ENCODE peak calls at places on chromosome 21, in nine cellular contexts. Y, I, K, R, V, W, U, P and D are unnamed samples.

GRCh38 chr21:34743285-34743684 is 74.5 kb downstream of the CLIC6 start:
- DNase-seq in Y (no peak), I (no peak), K (no peak), R (no peak), V (no peak), W (no peak), U (no peak), P (no peak), D (no peak)

GRCh38 chr21:32524010-32524719 is 61.2 kb downstream of the TCP10L start:
- DNase-seq in Y (peak; percentile 72), I (peak; percentile 83), K (peak; percentile 96), R (no peak), V (peak; percentile 41), W (peak; percentile 98), U (peak; percentile 86), P (peak; percentile 82), D (peak; percentile 97)

GRCh38 chr21:43917515-43918384 is 52.7 kb downstream of the AGPAT3 start:
- DNase-seq in Y (no peak), I (no peak), K (no peak), R (no peak), V (no peak), W (no peak), U (no peak), P (no peak), D (no peak)

GRCh38 chr21:27329255-27329851 is 362.5 kb upstream of the ADAMTS5 start:
- DNase-seq in Y (peak; percentile 71), I (peak; percentile 82), K (peak; percentile 50), R (no peak), V (no peak), W (peak; percentile 48), U (peak; percentile 59), P (no peak), D (peak; percentile 87)

GRCh38 chr21:16678479-16678878 is 834.4 kb upstream of the CXADR start:
- DNase-seq in Y (no peak), I (no peak), K (no peak), R (no peak), V (no peak), W (peak; percentile 16), U (peak; percentile 1), P (no peak), D (no peak)

GRCh38 chr21:27382404-27382803 is 415.5 kb upstream of the ADAMTS5 start:
- DNase-seq in Y (no peak), I (peak; percentile 20), K (peak; percentile 22), R (no peak), V (no peak), W (no peak), U (no peak), P (no peak), D (no peak)

GRCh38 chr21:44498965-44499560 is 40.9 kb downstream of the KRTAP10-1 start:
- DNase-seq in Y (no peak), I (no peak), K (no peak), R (no peak), V (no peak), W (no peak), U (no peak), P (no peak), D (no peak)

GRCh38 chr21:44987301-44987885 is 47.6 kb downstream of the SLX9 start:
- DNase-seq in Y (no peak), I (no peak), K (no peak), R (no peak), V (no peak), W (no peak), U (no peak), P (no peak), D (no peak)

GRCh38 chr21:45073301-45074047 is 906 bp upstream of the ADARB1 start:
- DNase-seq in Y (no peak), I (peak; percentile 44), K (no peak), R (no peak), V (no peak), W (peak; percentile 24), U (peak; percentile 15), P (peak; percentile 48), D (peak; percentile 61)

GRCh38 chr21:33657124-33657842 is 15.0 kb downstream of the ITSN1 start:
- DNase-seq in Y (no peak), I (peak; percentile 34), K (peak; percentile 39), R (no peak), V (no peak), W (peak; percentile 22), U (no peak), P (no peak), D (peak; percentile 55)

GRCh38 chr21:28066051-28066450 is 926.6 kb downstream of the LTN1 start:
- DNase-seq in Y (no peak), I (peak; percentile 8), K (no peak), R (no peak), V (no peak), W (peak; percentile 16), U (peak; percentile 20), P (no peak), D (no peak)

GRCh38 chr21:15894596-15894995 is 164.8 kb downstream of the USP25 start:
- DNase-seq in Y (no peak), I (peak; percentile 38), K (peak; percentile 51), R (no peak), V (no peak), W (peak; percentile 65), U (peak; percentile 36), P (no peak), D (peak; percentile 38)

GRCh38 chr21:30248844-30249243 is 32.9 kb upstream of the CLDN8 start:
- DNase-seq in Y (no peak), I (no peak), K (no peak), R (no peak), V (no peak), W (no peak), U (no peak), P (no peak), D (no peak)

GRCh38 chr21:44793269-44794030 is 8.2 kb downstream of the UBE2G2 start:
- DNase-seq in Y (peak; percentile 11), I (peak; percentile 58), K (peak; percentile 70), R (no peak), V (peak; percentile 33), W (peak; percentile 72), U (peak; percentile 52), P (no peak), D (peak; percentile 68)

GRCh38 chr21:36183144-36183795 is 26.6 kb downstream of the DOP1B start:
- DNase-seq in Y (no peak), I (no peak), K (no peak), R (no peak), V (no peak), W (no peak), U (peak; percentile 20), P (no peak), D (no peak)

GRCh38 chr21:39087238-39087975 is 95.8 kb downstream of the PSMG1 start:
- DNase-seq in Y (no peak), I (no peak), K (no peak), R (no peak), V (no peak), W (peak; percentile 30), U (no peak), P (no peak), D (no peak)

GRCh38 chr21:15761508-15762100 is 31.8 kb downstream of the USP25 start:
- DNase-seq in Y (no peak), I (no peak), K (no peak), R (no peak), V (no peak), W (no peak), U (no peak), P (no peak), D (no peak)

GRCh38 chr21:39314155-39315027 is 959 bp upstream of the BRWD1 start:
- DNase-seq in Y (peak; percentile 45), I (peak; percentile 65), K (peak; percentile 69), R (no peak), V (peak; percentile 43), W (peak; percentile 78), U (peak; percentile 80), P (peak; percentile 52), D (peak; percentile 70)

GRCh38 chr21:41369915-41370839 is 8.3 kb downstream of the MX2 start:
- DNase-seq in Y (no peak), I (no peak), K (no peak), R (no peak), V (no peak), W (no peak), U (no peak), P (no peak), D (no peak)
- H3K4me3 ChIP-seq in Y (no peak overlapping the region), I (no peak overlapping the region), K (no peak overlapping the region), R (peak overlapping the region; percentile 55), V (no peak overlapping the region), W (no peak overlapping the region), U (no peak overlapping the region), P (no peak overlapping the region), D (no peak overlapping the region)

DNA sequence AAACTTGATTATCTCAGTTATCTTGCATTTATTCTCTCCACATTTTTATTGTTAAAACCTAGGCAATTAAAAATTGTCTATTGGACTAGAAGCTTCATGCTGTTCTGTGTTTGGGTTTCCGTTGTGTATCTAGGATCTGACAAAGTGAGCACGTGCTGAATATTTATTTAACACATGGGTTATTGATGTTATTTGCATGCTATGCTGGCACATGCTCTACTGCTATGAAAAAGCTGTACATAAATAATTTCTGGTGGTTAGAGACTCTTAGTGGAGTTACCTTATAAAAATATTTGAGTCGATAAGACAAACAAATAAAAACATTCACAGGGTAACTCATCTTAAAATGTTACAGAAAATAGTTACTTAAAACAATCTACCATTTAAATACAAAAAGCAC is 1769.7 kb downstream of the MRPL39 start:
- DNase-seq in Y (no peak), I (no peak), K (no peak), R (no peak), V (no peak), W (no peak), U (no peak), P (no peak), D (no peak)
- H3K4me3 ChIP-seq in Y (no peak overlapping the region), I (no peak overlapping the region), K (no peak overlapping the region), R (no peak overlapping the region), V (no peak overlapping the region), W (no peak overlapping the region), U (no peak overlapping the region), P (no peak overlapping the region), D (no peak overlapping the region)

GRCh38 chr21:37208056-37208705 is 59.0 kb downstream of the VPS26C start:
- DNase-seq in Y (no peak), I (no peak), K (no peak), R (peak; percentile 37), V (no peak), W (no peak), U (peak; percentile 16), P (no peak), D (no peak)
- H3K4me3 ChIP-seq in Y (no peak overlapping the region), I (no peak overlapping the region), K (no peak overlapping the region), R (peak overlapping the region; percentile 2), V (no peak overlapping the region), W (no peak overlapping the region), U (peak overlapping the region; percentile 15), P (no peak overlapping the region), D (no peak overlapping the region)

DNA sequence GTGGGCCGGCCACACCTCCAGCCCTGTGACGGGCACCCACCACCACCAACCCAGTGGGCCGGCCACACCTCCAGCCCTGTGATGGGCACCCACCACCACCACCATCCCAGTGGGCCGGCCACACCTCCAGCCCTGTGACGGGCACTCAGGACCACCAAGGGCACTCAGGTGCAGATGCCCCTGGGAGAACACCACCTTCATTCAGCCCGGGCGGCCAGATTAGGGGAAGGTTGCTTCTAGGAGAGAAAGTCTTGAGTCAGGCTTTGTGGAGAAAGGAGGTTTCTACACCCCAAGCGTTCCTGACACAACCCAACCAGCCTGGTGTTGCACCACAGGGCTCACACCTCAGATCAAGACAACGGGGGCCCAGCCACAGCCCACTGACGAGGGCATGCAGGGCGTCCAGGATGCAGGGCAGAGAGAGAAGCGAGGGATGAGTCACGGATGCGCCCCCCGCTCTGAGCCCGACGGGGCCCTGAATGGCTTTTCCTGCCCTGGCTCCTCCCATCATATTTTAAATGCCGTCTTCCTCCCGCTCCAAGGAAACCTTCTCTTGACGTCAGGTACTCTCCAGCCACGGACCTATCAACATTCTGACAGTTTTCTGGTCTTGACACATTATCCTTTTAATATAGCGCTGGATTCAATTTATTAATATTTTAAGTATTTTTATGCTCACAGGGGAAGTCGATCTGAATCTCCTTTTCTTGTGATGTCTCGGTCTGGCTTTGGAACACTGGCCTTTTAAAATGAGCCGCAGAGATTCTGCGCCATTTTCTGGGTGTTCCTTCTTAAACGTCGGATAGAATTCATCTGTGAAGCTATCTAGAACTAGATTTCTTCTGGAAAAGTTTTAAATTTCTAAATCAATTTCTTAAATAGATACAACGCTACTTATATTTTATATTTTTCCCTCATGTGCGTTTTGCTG is 631 bp upstream of the SPATC1L start:
- DNase-seq in Y (peak; percentile 56), I (peak; percentile 75), K (peak; percentile 93), R (peak; percentile 71), V (peak; percentile 80), W (peak; percentile 90), U (peak; percentile 85), P (peak; percentile 81), D (peak; percentile 90)
- H3K4me3 ChIP-seq in Y (peak overlapping the region; percentile 83), I (peak overlapping the region; percentile 55), K (peak overlapping the region; percentile 59), R (peak overlapping the region; percentile 54), V (peak overlapping the region; percentile 42), W (peak overlapping the region; percentile 76), U (peak overlapping the region; percentile 57), P (peak overlapping the region; percentile 42), D (peak overlapping the region; percentile 70)